ENCODE peak calls at places on chromosomes 5 and 9, in ten cellular contexts. O is astrocyte of the hippocampus; V is GDM1; G is stimulated activated CD8-positive, alpha-beta memory T cell treated with anti-CD3 and anti-CD28 coated beads, Interleukin-12 subunit alpha, Interleukin-12 subunit beta, amount 100 ng/mL, for 1 hour; M is RWPE1; U is dorsolateral prefrontal cortex; Z is CD4-positive, alpha-beta memory T cell; T is Daoy; S is MCF 10A; I is NCI-H1417. P is an unnamed sample.

GRCh38 chr5:172645271-172645670 is 4.2 kb downstream of the NEURL1B start:
- DNase-seq in O (no peak), V (no peak), G (no peak), M (no peak), U (no peak), Z (no peak), T (no peak), S (no peak), I (no peak), P (no peak)

GRCh38 chr9:130240410-130241197 is 25.0 kb upstream of the HMCN2 start:
- DNase-seq in O (peak; percentile 82), V (peak; percentile 22), G (no peak), M (peak; percentile 83), U (no peak), Z (peak; percentile 44), T (peak; percentile 84), S (peak; percentile 76), I (peak; percentile 53), P (no peak)

GRCh38 chr5:36688722-36689121 is 82.3 kb downstream of the SLC1A3 start:
- DNase-seq in O (no peak), V (peak; percentile 16), G (no peak), M (peak; percentile 18), U (no peak), Z (no peak), T (peak; percentile 13), S (peak; percentile 31), I (no peak), P (peak; percentile 56)

GRCh38 chr5:105197531-105197930 is 1634.9 kb upstream of the NUDT12 start:
- DNase-seq in O (no peak), V (no peak), G (no peak), M (no peak), U (no peak), Z (no peak), T (no peak), S (no peak), I (no peak), P (no peak)

GRCh38 chr9:98656536-98656935 is 52.2 kb downstream of the GABBR2 start:
- DNase-seq in O (no peak), V (no peak), G (no peak), M (no peak), U (no peak), Z (no peak), T (no peak), S (no peak), I (no peak), P (no peak)

GRCh38 chr5:84480873-84481637 is 96.4 kb upstream of the EDIL3 start:
- DNase-seq in O (no peak), V (no peak), G (no peak), M (no peak), U (no peak), Z (no peak), T (no peak), S (no peak), I (no peak), P (no peak)

GRCh38 chr5:126811515-126812198 is 34.7 kb downstream of the LMNB1 start:
- DNase-seq in O (peak; percentile 39), V (no peak), G (no peak), M (no peak), U (no peak), Z (peak; percentile 67), T (peak; percentile 19), S (no peak), I (no peak), P (no peak)

GRCh38 chr9:73080110-73080683 is 71.5 kb upstream of the ANXA1 start:
- DNase-seq in O (peak; percentile 25), V (no peak), G (no peak), M (no peak), U (no peak), Z (no peak), T (peak; percentile 20), S (no peak), I (no peak), P (no peak)

GRCh38 chr9:101512116-101512515 is 21.5 kb upstream of the RNF20 start:
- DNase-seq in O (no peak), V (no peak), G (no peak), M (no peak), U (no peak), Z (no peak), T (no peak), S (no peak), I (no peak), P (no peak)

GRCh38 chr5:172334196-172334595 is 50.6 kb upstream of the UBTD2 start:
- DNase-seq in O (no peak), V (no peak), G (no peak), M (no peak), U (no peak), Z (no peak), T (no peak), S (no peak), I (no peak), P (no peak)

GRCh38 chr5:88674262-88675158 is 208.5 kb downstream of the MEF2C start:
- DNase-seq in O (peak; percentile 85), V (peak; percentile 44), G (no peak), M (no peak), U (peak; percentile 87), Z (no peak), T (peak; percentile 90), S (no peak), I (peak; percentile 84), P (no peak)

GRCh38 chr9:121284733-121285451 is 16.9 kb downstream of the GSN start:
- DNase-seq in O (no peak), V (no peak), G (no peak), M (no peak), U (no peak), Z (no peak), T (no peak), S (no peak), I (no peak), P (no peak)

GRCh38 chr5:52799358-52799982 is 11.8 kb downstream of the ITGA1 start:
- DNase-seq in O (peak; percentile 65), V (no peak), G (no peak), M (peak; percentile 44), U (no peak), Z (no peak), T (peak; percentile 71), S (peak; percentile 49), I (no peak), P (no peak)

GRCh38 chr9:136404801-136405136 is 4.8 kb upstream of the SNAPC4 start:
- DNase-seq in O (no peak), V (no peak), G (no peak), M (no peak), U (no peak), Z (no peak), T (no peak), S (no peak), I (no peak), P (no peak)